ENCODE peak calls at places on chromosome X, in six cellular contexts. U is hepatocyte, A is suprapubic skin, F is A549, K is sigmoid colon, L is left lung. S is an unnamed sample.

GRCh38 chrX:39479856-39480255 is 617.9 kb downstream of the BCOR start:
- DNase-seq in L (no peak), K (no peak), F (no peak), A (no peak), U (no peak), S (no peak)

GRCh38 chrX:33784548-33784947 is 347.6 kb downstream of the FAM47A start:
- DNase-seq in F (no peak), K (no peak), A (no peak), L (no peak), U (no peak), S (no peak)

GRCh38 chrX:108722561-108722960 is 13.8 kb downstream of the IRS4 start:
- DNase-seq in F (no peak), U (no peak), L (no peak), A (no peak), K (no peak), S (no peak)

GRCh38 chrX:129744881-129745321 is 6.1 kb downstream of the XPNPEP2 start:
- DNase-seq in U (no peak), A (no peak), F (no peak), K (peak; percentile 25), L (no peak), S (no peak)

GRCh38 chrX:3576886-3577516 is 136.4 kb downstream of the PRKX start:
- DNase-seq in F (no peak), U (no peak), L (no peak), A (no peak), K (no peak), S (no peak)

GRCh38 chrX:11553594-11553993 is 112.1 kb downstream of the ARHGAP6 start:
- DNase-seq in K (no peak), L (no peak), F (no peak), U (no peak), A (no peak), S (no peak)

GRCh38 chrX:3697701-3698279 is 15.7 kb downstream of the PRKX start:
- DNase-seq in L (no peak), K (peak; percentile 67), F (no peak), U (peak; percentile 18), A (no peak), S (peak; percentile 55)

GRCh38 chrX:19954707-19955106 is 36.2 kb downstream of the BCLAF3 start:
- DNase-seq in F (no peak), L (no peak), A (no peak), U (no peak), K (no peak), S (no peak)

GRCh38 chrX:86171366-86171765 is 23.1 kb downstream of the DACH2 start:
- DNase-seq in U (peak; percentile 39), K (no peak), F (peak; percentile 47), L (no peak), A (no peak), S (no peak)

GRCh38 chrX:2504706-2505332 is 4.0 kb upstream of the DHRSX start:
- DNase-seq in F (no peak), U (no peak), A (no peak), L (no peak), K (no peak), S (peak; percentile 48)

GRCh38 chrX:25873196-25873595 is 264.9 kb upstream of the MAGEB18 start:
- DNase-seq in F (no peak), U (peak; percentile 11), L (no peak), K (no peak), A (no peak), S (no peak)

GRCh38 chrX:29661290-29661689 is 554.1 kb upstream of the MAGEB2 start:
- DNase-seq in F (peak; percentile 9), K (no peak), L (no peak), A (no peak), U (no peak), S (no peak)

GRCh38 chrX:18897611-18898010 is 86.3 kb downstream of the PHKA2 start:
- DNase-seq in K (no peak), A (no peak), U (no peak), F (no peak), L (no peak), S (no peak)

GRCh38 chrX:9707306-9708015 is 58.2 kb downstream of the GPR143 start:
- DNase-seq in U (no peak), F (no peak), L (no peak), K (peak; percentile 47), A (no peak), S (no peak)

GRCh38 chrX:9342581-9343051 is 122.2 kb upstream of the TBL1X start:
- DNase-seq in A (peak; percentile 80), L (peak; percentile 88), U (peak; percentile 87), K (peak; percentile 94), F (peak; percentile 91), S (peak; percentile 93)

GRCh38 chrX:107766470-107767140 is 9.0 kb downstream of the TSC22D3 start:
- DNase-seq in A (no peak), K (peak; percentile 88), F (no peak), L (no peak), U (peak; percentile 28), S (no peak)

GRCh38 chrX:32948130-32948529 is 263.2 kb downstream of the DMD start:
- DNase-seq in F (no peak), U (no peak), A (no peak), L (no peak), K (no peak), S (no peak)

GRCh38 chrX:85963736-85964135 is 83.6 kb downstream of the CHM start:
- DNase-seq in K (no peak), A (no peak), L (no peak), U (peak; percentile 34), F (peak; percentile 27), S (no peak)

GRCh38 chrX:8987672-8988250 is 46.2 kb downstream of the FAM9B start:
- DNase-seq in L (no peak), U (peak; percentile 9), K (no peak), F (no peak), A (no peak), S (no peak)

GRCh38 chrX:5176766-5177165 is 1051.9 kb downstream of the NLGN4X start:
- DNase-seq in F (no peak), K (no peak), A (no peak), U (no peak), L (no peak), S (no peak)

GRCh38 chrX:38233891-38234807 is 13.5 kb upstream of the SRPX start:
- DNase-seq in U (no peak), L (no peak), F (peak; percentile 13), K (peak; percentile 75), A (no peak), S (no peak)

GRCh38 chrX:54640721-54641120 is 110.7 kb downstream of the GNL3L start:
- DNase-seq in A (no peak), U (peak; percentile 14), F (no peak), L (no peak), K (no peak), S (no peak)
- H3K4me3 ChIP-seq in A (no peak overlapping the region), U (no peak overlapping the region), F (no peak overlapping the region), L (no peak overlapping the region), K (no peak overlapping the region), S (no peak overlapping the region)

GRCh38 chrX:21373637-21374162 is 518 bp upstream of the CNKSR2 start:
- DNase-seq in K (no peak), L (no peak), A (no peak), U (no peak), F (peak; percentile 23), S (peak; percentile 59)
- H3K27ac ChIP-seq in K (peak overlapping the region; percentile 47), L (no peak overlapping the region), A (peak overlapping the region; percentile 64), U (no peak overlapping the region), F (peak overlapping the region; percentile 96), S (no peak overlapping the region)

GRCh38 chrX:1178580-1179057 is 33.8 kb downstream of the CRLF2 start:
- DNase-seq in L (no peak), A (no peak), U (peak; percentile 64), K (no peak), F (peak; percentile 62), S (no peak)
- H3K4me3 ChIP-seq in L (no peak overlapping the region), A (peak overlapping the region; percentile 25), U (no peak overlapping the region), K (no peak overlapping the region), F (peak overlapping the region; percentile 47), S (no peak overlapping the region)

DNA sequence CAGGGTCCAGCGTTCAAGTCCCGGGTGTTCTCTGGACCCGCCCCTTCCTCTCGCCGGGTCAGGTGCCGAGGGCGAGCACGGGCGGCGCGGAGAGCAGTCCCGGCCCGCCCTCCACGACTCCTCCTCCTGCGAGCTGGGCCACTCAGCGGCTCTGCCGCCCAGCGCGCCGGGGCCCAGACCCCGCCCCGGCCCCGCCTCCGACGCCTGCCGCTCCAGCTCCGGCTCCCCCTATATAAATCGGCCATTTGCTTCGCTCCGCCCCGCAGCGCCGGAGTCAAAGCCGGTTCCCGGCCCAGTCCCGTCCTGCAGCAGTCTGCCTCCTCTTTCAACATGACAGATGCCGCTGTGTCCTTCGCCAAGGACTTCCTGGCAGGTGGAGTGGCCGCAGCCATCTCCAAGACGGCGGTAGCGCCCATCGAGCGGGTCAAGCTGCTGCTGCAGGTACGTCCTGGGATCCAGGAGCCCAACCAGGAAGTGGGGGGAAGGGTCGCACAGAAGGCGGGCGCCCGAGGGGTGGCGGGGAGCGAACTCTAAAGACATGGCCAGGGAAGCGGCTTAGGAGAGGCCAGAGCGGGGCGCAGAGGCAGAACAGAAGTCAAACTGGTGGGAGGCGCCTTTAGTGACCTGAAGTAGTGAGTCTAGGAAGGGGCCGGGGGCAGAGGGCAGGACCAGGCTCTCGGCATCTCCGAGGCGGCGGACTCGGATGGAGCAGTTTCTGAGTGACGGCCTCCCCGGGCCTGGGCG is at the start of gene SLC25A5:
- DNase-seq in U (peak; percentile 92), A (peak; percentile 82), K (peak; percentile 93), F (peak; percentile 88), L (peak; percentile 86), S (peak; percentile 93)
- H3K27ac ChIP-seq in U (peak within 1 kb of the TSS; percentile 97), A (peak within 1 kb of the TSS; percentile 96), K (peak within 1 kb of the TSS; percentile 99), F (peak within 1 kb of the TSS; percentile 98), L (peak within 1 kb of the TSS; percentile 88), S (peak within 1 kb of the TSS; percentile 82)

GRCh38 chrX:64395568-64395929 is 297 bp upstream of the MTMR8 start:
- DNase-seq in A (no peak), L (no peak), F (no peak), K (no peak), U (no peak), S (no peak)
- H3K4me3 ChIP-seq in A (peak overlapping the region; percentile 59), L (peak overlapping the region; percentile 34), F (peak overlapping the region; percentile 72), K (peak overlapping the region; percentile 62), U (no peak overlapping the region), S (peak overlapping the region; percentile 33)

GRCh38 chrX:71941145-71941544 is 30.5 kb downstream of the NHSL2 start:
- DNase-seq in U (no peak), L (no peak), K (no peak), A (no peak), F (no peak), S (no peak)
- H3K27ac ChIP-seq in U (no peak overlapping the region), L (peak overlapping the region; percentile 54), K (peak overlapping the region; percentile 82), A (no peak overlapping the region), F (no peak overlapping the region), S (no peak overlapping the region)

GRCh38 chrX:153844509-153845082 is 14.3 kb upstream of the PDZD4 start:
- DNase-seq in A (no peak), U (no peak), K (no peak), L (no peak), F (no peak), S (no peak)
- H3K4me3 ChIP-seq in A (no peak overlapping the region), U (no peak overlapping the region), K (no peak overlapping the region), L (no peak overlapping the region), F (no peak overlapping the region), S (no peak overlapping the region)

GRCh38 chrX:154428176-154429171 is at the start of gene ATP6AP1:
- DNase-seq in A (peak; percentile 94), L (peak; percentile 94), K (peak; percentile 97), F (peak; percentile 97), U (peak; percentile 92), S (peak; percentile 96)
- H3K27ac ChIP-seq in A (peak within 1 kb of the TSS; percentile 83), L (peak within 1 kb of the TSS; percentile 73), K (peak within 1 kb of the TSS; percentile 86), F (peak within 1 kb of the TSS; percentile 91), U (peak within 1 kb of the TSS; percentile 88), S (no peak within 1 kb of the TSS)